ENCODE peak calls at places on chromosomes 1 and 21, in eight cellular contexts. F is OCI-LY7, M is K562, H is A549, X is tibial artery, E is gastrocnemius medialis, K is neuronal stem cell, V is aorta. W is an unnamed sample.

GRCh38 chr1:109788695-109789521 is 25.2 kb upstream of the EPS8L3 start:
- DNase-seq in F (peak; percentile 10), M (peak; percentile 79), H (peak; percentile 58), X (peak; percentile 51), E (no peak), K (no peak), V (peak; percentile 72), W (peak; percentile 49)

GRCh38 chr1:230319014-230319747 is 107.0 kb downstream of the PGBD5 start:
- DNase-seq in F (no peak), M (no peak), H (no peak), X (no peak), E (no peak), K (no peak), V (no peak), W (no peak)

GRCh38 chr1:62720946-62721554 is 32.9 kb upstream of the DOCK7 start:
- DNase-seq in F (no peak), M (no peak), H (no peak), X (no peak), E (no peak), K (no peak), V (no peak), W (no peak)

GRCh38 chr1:78491311-78492071 is 717 bp downstream of the PTGFR start:
- DNase-seq in F (no peak), M (no peak), H (no peak), X (peak; percentile 79), E (no peak), K (peak; percentile 23), V (peak; percentile 78), W (peak; percentile 85)

GRCh38 chr1:33140153-33141149 is 41.4 kb downstream of the TRIM62 start:
- DNase-seq in F (no peak), M (no peak), H (no peak), X (no peak), E (no peak), K (no peak), V (peak; percentile 44), W (no peak)

GRCh38 chr1:157139125-157139524 is 930 bp upstream of the ETV3 start:
- DNase-seq in F (no peak), M (no peak), H (no peak), X (no peak), E (no peak), K (no peak), V (no peak), W (no peak)

GRCh38 chr1:214702561-214702960 is 99.6 kb downstream of the CENPF start:
- DNase-seq in F (no peak), M (no peak), H (no peak), X (no peak), E (no peak), K (no peak), V (no peak), W (no peak)

GRCh38 chr1:217713223-217713622 is 82.1 kb downstream of the SPATA17 start:
- DNase-seq in F (no peak), M (no peak), H (no peak), X (no peak), E (no peak), K (no peak), V (no peak), W (no peak)

GRCh38 chr1:197915797-197916686 is 1.1 kb upstream of the LHX9 start:
- DNase-seq in F (no peak), M (no peak), H (peak; percentile 85), X (peak; percentile 71), E (no peak), K (peak; percentile 79), V (peak; percentile 89), W (no peak)

GRCh38 chr1:237799762-237800474 is 90.8 kb downstream of the ZP4 start:
- DNase-seq in F (peak; percentile 80), M (peak; percentile 76), H (peak; percentile 82), X (no peak), E (no peak), K (no peak), V (no peak), W (no peak)

GRCh38 chr1:68198752-68199151 is 33.6 kb downstream of the WLS start:
- DNase-seq in F (no peak), M (no peak), H (no peak), X (no peak), E (no peak), K (no peak), V (no peak), W (no peak)

GRCh38 chr1:221699582-221700519 is 42.0 kb downstream of the DUSP10 start:
- DNase-seq in F (no peak), M (no peak), H (no peak), X (no peak), E (no peak), K (no peak), V (no peak), W (no peak)

GRCh38 chr21:33402011-33402979 is 918 bp upstream of the IFNGR2 start:
- DNase-seq in F (peak; percentile 60), M (peak; percentile 55), H (peak; percentile 43), X (peak; percentile 90), E (peak; percentile 33), K (peak; percentile 39), V (peak; percentile 87), W (peak; percentile 87)

GRCh38 chr1:43540653-43541071 is 10.0 kb downstream of the PTPRF start:
- DNase-seq in F (no peak), M (no peak), H (no peak), X (peak; percentile 90), E (no peak), K (no peak), V (peak; percentile 89), W (no peak)
- H3K4me1 ChIP-seq in F (no peaks in the 10 kb centered on the region), M (no peaks in the 10 kb centered on the region), H (peaks cover 24% of the 10 kb centered on the region), X (peaks cover 44% of the 10 kb centered on the region), E (no peaks in the 10 kb centered on the region), K (peaks cover 27% of the 10 kb centered on the region), V (no peaks in the 10 kb centered on the region), W (peaks cover 96% of the 10 kb centered on the region)

DNA sequence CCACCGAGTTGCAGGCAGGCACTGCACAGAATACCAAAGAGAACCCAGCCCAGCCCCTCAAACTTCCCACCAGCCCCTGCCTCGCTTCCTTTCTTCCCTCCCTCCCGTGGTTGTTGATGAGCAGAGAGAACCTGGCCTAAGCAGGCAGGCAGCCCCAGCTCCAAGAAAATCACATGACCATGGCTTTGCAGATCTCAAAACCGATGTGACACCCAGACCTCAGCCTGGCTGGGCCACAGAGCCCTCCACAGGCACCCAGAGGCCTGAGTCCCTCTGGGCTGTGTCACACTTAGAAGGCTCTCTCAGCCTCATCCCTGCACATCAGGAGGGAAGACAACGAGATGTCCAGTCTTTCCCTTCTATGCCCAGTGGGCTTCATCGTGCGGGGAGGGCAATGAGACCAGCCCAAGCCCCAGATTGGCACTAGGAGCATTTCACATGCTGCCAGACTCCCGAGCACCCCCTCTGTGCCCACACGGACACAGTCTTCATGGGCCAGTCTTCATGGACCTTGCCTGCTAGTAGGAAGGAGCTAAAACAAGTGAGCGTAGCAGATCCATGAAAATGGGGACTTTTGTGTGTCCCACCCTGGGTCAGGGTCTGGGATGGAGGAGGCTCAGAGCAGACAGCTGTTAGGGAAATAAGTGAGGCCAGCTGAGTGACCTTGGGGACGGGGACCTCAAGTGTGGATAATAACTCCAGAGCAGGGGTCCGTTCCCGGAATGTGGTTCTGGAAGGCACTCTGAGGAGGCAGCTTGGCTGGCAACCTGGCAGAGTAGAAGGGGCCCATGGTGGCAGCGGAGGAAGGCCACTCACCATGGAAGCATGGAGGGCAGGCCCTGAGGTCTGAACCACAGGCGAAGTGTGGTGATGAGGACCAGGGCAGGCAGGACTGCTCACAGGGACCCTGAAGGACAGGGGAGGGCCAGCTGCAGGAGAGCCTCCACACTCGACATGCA is 204.4 kb upstream of the VAMP3 start:
- DNase-seq in F (no peak), M (no peak), H (no peak), X (no peak), E (no peak), K (no peak), V (peak; percentile 64), W (no peak)
- H3K4me3 ChIP-seq in F (no peak overlapping the region), M (no peak overlapping the region), H (no peak overlapping the region), X (no peak overlapping the region), E (no peak overlapping the region), K (no peak overlapping the region), V (no peak overlapping the region), W (no peak overlapping the region)

DNA sequence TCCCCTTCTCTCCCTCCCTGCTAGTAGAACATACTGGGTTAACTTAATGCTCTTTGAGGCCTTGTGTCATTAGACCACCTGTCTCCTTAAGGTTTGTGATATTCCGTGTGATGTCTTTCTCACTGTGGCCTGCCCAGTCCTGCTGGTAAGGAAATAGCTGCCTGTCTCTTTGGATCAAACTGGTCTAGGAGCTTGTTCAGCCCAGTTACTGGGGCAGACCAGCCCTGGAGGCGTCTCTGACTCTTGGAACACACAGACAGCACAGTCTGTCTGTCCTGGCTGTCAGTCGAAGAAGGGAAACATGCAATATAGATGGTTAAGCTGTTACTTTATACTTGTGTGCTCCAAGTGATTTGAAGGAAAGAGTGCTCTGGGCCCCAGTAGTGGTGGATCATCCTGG is 20.4 kb downstream of the PBX1 start:
- DNase-seq in F (no peak), M (no peak), H (no peak), X (no peak), E (no peak), K (no peak), V (no peak), W (no peak)
- H3K4me1 ChIP-seq in F (no peaks in the 10 kb centered on the region), M (no peaks in the 10 kb centered on the region), H (peaks cover 9% of the 10 kb centered on the region), X (peaks cover 27% of the 10 kb centered on the region), E (peaks cover 28% of the 10 kb centered on the region), K (peaks cover 27% of the 10 kb centered on the region), V (peaks cover 5% of the 10 kb centered on the region), W (peaks cover 24% of the 10 kb centered on the region)

GRCh38 chr1:56189946-56190920 is 389.1 kb downstream of the PLPP3 start:
- DNase-seq in F (peak; percentile 2), M (no peak), H (no peak), X (no peak), E (no peak), K (peak; percentile 44), V (no peak), W (no peak)

GRCh38 chr1:56188216-56188615 is 391.1 kb downstream of the PLPP3 start:
- DNase-seq in F (no peak), M (no peak), H (no peak), X (no peak), E (no peak), K (no peak), V (no peak), W (no peak)

GRCh38 chr1:56189454-56189853 is 389.9 kb downstream of the PLPP3 start:
- DNase-seq in F (no peak), M (no peak), H (no peak), X (no peak), E (no peak), K (no peak), V (no peak), W (no peak)

GRCh38 chr1:56187410-56187809 is 392.0 kb downstream of the PLPP3 start:
- DNase-seq in F (no peak), M (no peak), H (no peak), X (no peak), E (no peak), K (no peak), V (no peak), W (no peak)

DNA sequence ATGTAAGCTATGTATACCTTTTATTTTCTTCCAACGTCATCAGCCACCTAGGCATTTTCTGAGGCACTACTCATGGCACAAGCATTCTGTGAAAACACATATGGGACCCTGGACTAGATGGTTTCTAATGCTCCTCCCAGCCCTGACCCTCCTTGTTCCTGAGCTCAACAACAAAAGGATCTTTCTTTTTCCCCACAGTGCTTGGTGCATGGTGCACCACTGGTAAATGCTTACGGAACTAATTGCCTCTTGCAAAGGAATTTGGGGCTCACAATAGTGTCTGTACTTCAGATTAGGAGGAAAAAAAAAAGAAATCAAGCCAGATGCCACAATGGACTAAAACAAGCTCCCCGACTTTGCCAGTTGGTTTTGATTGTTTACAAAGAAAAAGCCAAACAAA is 390.5 kb downstream of the PLPP3 start:
- DNase-seq in F (no peak), M (no peak), H (no peak), X (no peak), E (no peak), K (peak; percentile 62), V (no peak), W (no peak)
- H3K4me3 ChIP-seq in F (no peak overlapping the region), M (no peak overlapping the region), H (no peak overlapping the region), X (no peak overlapping the region), E (no peak overlapping the region), K (no peak overlapping the region), V (no peak overlapping the region), W (no peak overlapping the region)